ENCODE peak calls at places on chromosome 3, in ten cellular contexts. One of them, this sample, is unnamed.

GRCh38 chr3:144324061-144324460 is 352.4 kb downstream of the DIPK2A start:
- DNase-seq in left ventricle myocardium inferior: no peak
- DNase-seq in pancreas: no peak
- DNase-seq in cardiac muscle cell: no peak
- DNase-seq in right atrium auricular region: no peak
- DNase-seq in ovary: no peak
- DNase-seq in stomach: peak
- DNase-seq in psoas muscle: no peak
- DNase-seq in PC-3: peak
- DNase-seq in endothelial cell of umbilical vein: no peak
- DNase-seq in this sample: no peak

GRCh38 chr3:132382688-132383194 is 34.6 kb upstream of the DNAJC13 start:
- DNase-seq in stomach: no peak
- DNase-seq in psoas muscle: no peak
- DNase-seq in left ventricle myocardium inferior: no peak
- DNase-seq in endothelial cell of umbilical vein: no peak
- DNase-seq in cardiac muscle cell: peak
- DNase-seq in pancreas: no peak
- DNase-seq in right atrium auricular region: no peak
- DNase-seq in ovary: no peak
- DNase-seq in PC-3: no peak
- DNase-seq in this sample: peak

GRCh38 chr3:186996356-186996755 is 66.0 kb downstream of the ST6GAL1 start:
- DNase-seq in left ventricle myocardium inferior: no peak
- DNase-seq in cardiac muscle cell: no peak
- DNase-seq in right atrium auricular region: no peak
- DNase-seq in endothelial cell of umbilical vein: no peak
- DNase-seq in PC-3: no peak
- DNase-seq in ovary: no peak
- DNase-seq in pancreas: no peak
- DNase-seq in stomach: no peak
- DNase-seq in psoas muscle: no peak
- DNase-seq in this sample: no peak

GRCh38 chr3:161925749-161926360 is 429.2 kb downstream of the OTOL1 start:
- DNase-seq in right atrium auricular region: no peak
- DNase-seq in stomach: no peak
- DNase-seq in psoas muscle: no peak
- DNase-seq in endothelial cell of umbilical vein: no peak
- DNase-seq in cardiac muscle cell: no peak
- DNase-seq in pancreas: no peak
- DNase-seq in ovary: no peak
- DNase-seq in left ventricle myocardium inferior: no peak
- DNase-seq in PC-3: peak
- DNase-seq in this sample: no peak

GRCh38 chr3:185658504-185658912 is 72.4 kb downstream of the SENP2 start:
- DNase-seq in right atrium auricular region: peak
- DNase-seq in cardiac muscle cell: no peak
- DNase-seq in endothelial cell of umbilical vein: peak
- DNase-seq in ovary: peak
- DNase-seq in PC-3: peak
- DNase-seq in left ventricle myocardium inferior: peak
- DNase-seq in stomach: peak
- DNase-seq in pancreas: peak
- DNase-seq in psoas muscle: peak
- DNase-seq in this sample: no peak

GRCh38 chr3:114308830-114309229 is 15.0 kb downstream of the TIGIT start:
- DNase-seq in PC-3: no peak
- DNase-seq in ovary: no peak
- DNase-seq in endothelial cell of umbilical vein: no peak
- DNase-seq in pancreas: no peak
- DNase-seq in psoas muscle: no peak
- DNase-seq in right atrium auricular region: no peak
- DNase-seq in left ventricle myocardium inferior: no peak
- DNase-seq in cardiac muscle cell: no peak
- DNase-seq in stomach: no peak
- DNase-seq in this sample: no peak

GRCh38 chr3:59368887-59369286 is 319.1 kb upstream of the CFAP20DC start:
- DNase-seq in endothelial cell of umbilical vein: no peak
- DNase-seq in cardiac muscle cell: no peak
- DNase-seq in left ventricle myocardium inferior: no peak
- DNase-seq in psoas muscle: no peak
- DNase-seq in ovary: no peak
- DNase-seq in right atrium auricular region: no peak
- DNase-seq in stomach: no peak
- DNase-seq in PC-3: no peak
- DNase-seq in pancreas: no peak
- DNase-seq in this sample: no peak

GRCh38 chr3:32719335-32719734 is 34.3 kb downstream of the CNOT10 start:
- DNase-seq in stomach: no peak
- DNase-seq in psoas muscle: no peak
- DNase-seq in cardiac muscle cell: no peak
- DNase-seq in ovary: no peak
- DNase-seq in endothelial cell of umbilical vein: no peak
- DNase-seq in pancreas: no peak
- DNase-seq in PC-3: no peak
- DNase-seq in left ventricle myocardium inferior: no peak
- DNase-seq in right atrium auricular region: no peak
- DNase-seq in this sample: no peak

GRCh38 chr3:71461749-71462483 is 121.6 kb downstream of the FOXP1 start:
- DNase-seq in ovary: no peak
- DNase-seq in right atrium auricular region: no peak
- DNase-seq in stomach: no peak
- DNase-seq in PC-3: peak
- DNase-seq in psoas muscle: no peak
- DNase-seq in pancreas: no peak
- DNase-seq in left ventricle myocardium inferior: no peak
- DNase-seq in endothelial cell of umbilical vein: no peak
- DNase-seq in cardiac muscle cell: no peak
- DNase-seq in this sample: no peak

GRCh38 chr3:37543692-37544091 is 318.0 kb upstream of the CTDSPL start:
- DNase-seq in pancreas: no peak
- DNase-seq in stomach: no peak
- DNase-seq in endothelial cell of umbilical vein: no peak
- DNase-seq in cardiac muscle cell: no peak
- DNase-seq in psoas muscle: peak
- DNase-seq in PC-3: no peak
- DNase-seq in right atrium auricular region: no peak
- DNase-seq in ovary: no peak
- DNase-seq in left ventricle myocardium inferior: no peak
- DNase-seq in this sample: no peak

GRCh38 chr3:177932750-177933660 is 603.2 kb upstream of the KCNMB2 start:
- DNase-seq in left ventricle myocardium inferior: no peak
- DNase-seq in stomach: no peak
- DNase-seq in cardiac muscle cell: no peak
- DNase-seq in pancreas: no peak
- DNase-seq in ovary: no peak
- DNase-seq in PC-3: peak
- DNase-seq in right atrium auricular region: no peak
- DNase-seq in endothelial cell of umbilical vein: peak
- DNase-seq in psoas muscle: no peak
- DNase-seq in this sample: no peak

GRCh38 chr3:127674793-127675189 is 2.0 kb downstream of the ABTB1 start:
- DNase-seq in right atrium auricular region: peak
- DNase-seq in ovary: peak
- DNase-seq in left ventricle myocardium inferior: peak
- DNase-seq in PC-3: no peak
- DNase-seq in cardiac muscle cell: no peak
- DNase-seq in endothelial cell of umbilical vein: no peak
- DNase-seq in pancreas: no peak
- DNase-seq in stomach: peak
- DNase-seq in psoas muscle: no peak
- DNase-seq in this sample: peak

GRCh38 chr3:190306513-190307163 is 15.6 kb downstream of the CLDN1 start:
- DNase-seq in right atrium auricular region: no peak
- DNase-seq in stomach: no peak
- DNase-seq in psoas muscle: no peak
- DNase-seq in PC-3: peak
- DNase-seq in endothelial cell of umbilical vein: no peak
- DNase-seq in left ventricle myocardium inferior: no peak
- DNase-seq in cardiac muscle cell: no peak
- DNase-seq in pancreas: peak
- DNase-seq in ovary: no peak
- DNase-seq in this sample: no peak

GRCh38 chr3:45491344-45491743 is 103.0 kb downstream of the LARS2 start:
- DNase-seq in right atrium auricular region: no peak
- DNase-seq in psoas muscle: no peak
- DNase-seq in stomach: no peak
- DNase-seq in endothelial cell of umbilical vein: no peak
- DNase-seq in ovary: no peak
- DNase-seq in cardiac muscle cell: no peak
- DNase-seq in left ventricle myocardium inferior: no peak
- DNase-seq in pancreas: no peak
- DNase-seq in PC-3: no peak
- DNase-seq in this sample: no peak

GRCh38 chr3:119794971-119795612 is 13.2 kb downstream of the NR1I2 start:
- DNase-seq in pancreas: no peak
- DNase-seq in cardiac muscle cell: peak
- DNase-seq in left ventricle myocardium inferior: no peak
- DNase-seq in stomach: peak
- DNase-seq in ovary: no peak
- DNase-seq in right atrium auricular region: peak
- DNase-seq in PC-3: peak
- DNase-seq in psoas muscle: no peak
- DNase-seq in endothelial cell of umbilical vein: peak
- DNase-seq in this sample: peak

DNA sequence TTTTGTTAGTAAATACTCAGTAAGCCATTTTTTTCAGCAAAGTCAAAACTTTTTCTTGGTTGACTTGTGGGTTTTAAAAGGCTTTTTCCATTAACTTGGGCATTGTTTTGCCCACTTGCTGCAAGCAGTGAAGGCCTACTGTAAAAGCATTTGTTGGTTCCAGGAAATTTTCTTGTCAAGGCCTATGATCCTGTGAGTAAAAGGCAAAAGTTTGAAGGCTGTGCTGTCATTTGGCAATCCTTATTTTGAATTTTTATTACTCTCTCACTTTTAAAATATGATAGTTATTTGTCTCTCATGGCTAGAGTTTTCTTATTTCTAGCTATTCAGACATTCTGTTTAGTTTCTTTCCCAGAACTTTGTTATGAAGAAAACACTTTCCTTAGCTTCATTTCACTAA is 13.0 kb downstream of the P2RY12 start:
- DNase-seq in stomach: no peak
- DNase-seq in pancreas: no peak
- DNase-seq in left ventricle myocardium inferior: no peak
- DNase-seq in psoas muscle: no peak
- DNase-seq in ovary: no peak
- DNase-seq in PC-3: no peak
- DNase-seq in cardiac muscle cell: no peak
- DNase-seq in right atrium auricular region: no peak
- DNase-seq in endothelial cell of umbilical vein: no peak
- DNase-seq in this sample: no peak
- H3K4me3 ChIP-seq in stomach: no peak
- H3K4me3 ChIP-seq in pancreas: no peak
- H3K4me3 ChIP-seq in left ventricle myocardium inferior: no peak
- H3K4me3 ChIP-seq in psoas muscle: no peak
- H3K4me3 ChIP-seq in ovary: no peak
- H3K4me3 ChIP-seq in PC-3: no peak
- H3K4me3 ChIP-seq in cardiac muscle cell: no peak
- H3K4me3 ChIP-seq in right atrium auricular region: no peak
- H3K4me3 ChIP-seq in endothelial cell of umbilical vein: no peak
- H3K4me3 ChIP-seq in this sample: no peak

DNA sequence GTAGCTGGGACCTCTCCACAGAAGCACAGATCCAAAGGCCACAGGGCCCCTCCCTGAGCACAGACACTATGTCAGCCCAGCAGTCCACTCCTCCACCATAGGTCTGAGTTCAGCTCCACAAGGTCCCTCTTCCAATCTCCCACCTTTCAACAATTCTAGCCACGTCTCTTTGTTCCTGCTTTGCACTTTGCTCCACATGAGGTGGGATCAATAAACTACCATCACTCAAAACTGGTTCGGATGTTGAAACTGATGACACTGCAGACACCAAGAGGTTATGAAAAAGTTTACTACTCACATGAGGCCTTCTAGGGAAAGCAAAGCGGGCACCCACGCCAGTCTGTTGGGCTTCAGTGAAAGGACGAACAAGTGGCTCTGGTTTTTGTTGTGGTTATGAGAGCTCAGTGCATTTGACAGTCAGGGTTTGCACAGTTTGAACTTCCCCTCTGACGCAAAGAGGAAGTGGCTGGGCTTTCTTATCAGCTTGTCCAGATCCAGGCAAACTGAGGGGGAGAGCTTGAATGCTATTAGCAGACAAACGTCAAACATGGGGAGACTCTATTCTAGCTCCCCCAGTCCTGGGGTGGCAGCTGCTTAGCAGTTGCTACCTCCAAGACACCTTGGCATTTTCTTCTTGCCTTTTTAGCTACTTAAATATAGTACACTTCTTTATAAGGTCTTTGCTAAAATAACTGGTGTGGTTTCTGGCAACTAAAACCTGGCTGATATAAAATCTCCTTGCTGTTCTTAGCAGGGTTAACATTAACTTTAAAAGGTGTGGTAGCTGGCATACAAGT is 37.8 kb downstream of the ZNF445 start:
- DNase-seq in stomach: peak
- DNase-seq in ovary: peak
- DNase-seq in endothelial cell of umbilical vein: peak
- DNase-seq in left ventricle myocardium inferior: peak
- DNase-seq in pancreas: peak
- DNase-seq in cardiac muscle cell: peak
- DNase-seq in right atrium auricular region: peak
- DNase-seq in psoas muscle: peak
- DNase-seq in PC-3: no peak
- DNase-seq in this sample: no peak
- H3K27ac ChIP-seq in stomach: peak
- H3K27ac ChIP-seq in ovary: peak
- H3K27ac ChIP-seq in endothelial cell of umbilical vein: peak
- H3K27ac ChIP-seq in left ventricle myocardium inferior: peak
- H3K27ac ChIP-seq in pancreas: peak
- H3K27ac ChIP-seq in cardiac muscle cell: peak
- H3K27ac ChIP-seq in right atrium auricular region: peak
- H3K27ac ChIP-seq in psoas muscle: peak
- H3K27ac ChIP-seq in PC-3: no peak
- H3K27ac ChIP-seq in this sample: no peak

DNA sequence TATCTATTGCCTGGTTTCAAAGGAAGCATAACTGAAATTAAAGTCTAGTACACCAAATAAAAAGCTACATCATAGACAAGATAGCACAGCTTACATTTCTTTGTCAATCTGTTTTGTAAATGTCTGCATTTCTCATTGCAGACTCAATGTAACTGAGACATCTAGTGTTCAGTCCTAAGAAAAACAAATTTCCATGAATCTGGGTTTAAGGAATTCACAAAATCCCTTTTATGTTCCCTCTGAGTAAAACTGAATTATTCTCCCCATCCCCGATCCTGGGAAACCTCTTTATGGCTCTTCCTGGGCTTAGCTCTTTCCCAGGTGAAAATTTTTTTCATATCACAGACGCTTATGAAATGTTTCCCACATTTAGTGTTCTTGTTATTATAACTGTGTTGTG is 21.6 kb upstream of the RASA2 start:
- DNase-seq in pancreas: no peak
- DNase-seq in PC-3: no peak
- DNase-seq in stomach: no peak
- DNase-seq in cardiac muscle cell: no peak
- DNase-seq in left ventricle myocardium inferior: no peak
- DNase-seq in right atrium auricular region: no peak
- DNase-seq in endothelial cell of umbilical vein: no peak
- DNase-seq in ovary: no peak
- DNase-seq in psoas muscle: no peak
- DNase-seq in this sample: no peak
- TF ChIP-seq CTCF in pancreas: no peak
- TF ChIP-seq CTCF in PC-3: peak
- TF ChIP-seq CTCF in stomach: no peak
- TF ChIP-seq CTCF in cardiac muscle cell: peak
- TF ChIP-seq CTCF in left ventricle myocardium inferior: peak
- TF ChIP-seq CTCF in right atrium auricular region: peak
- TF ChIP-seq CTCF in endothelial cell of umbilical vein: no peak
- TF ChIP-seq CTCF in ovary: no peak
- TF ChIP-seq CTCF in psoas muscle: no peak
- TF ChIP-seq CTCF in this sample: no peak

GRCh38 chr3:195236801-195237570 is 34.0 kb downstream of the XXYLT1 start:
- DNase-seq in psoas muscle: peak
- DNase-seq in left ventricle myocardium inferior: no peak
- DNase-seq in right atrium auricular region: no peak
- DNase-seq in pancreas: peak
- DNase-seq in ovary: no peak
- DNase-seq in cardiac muscle cell: no peak
- DNase-seq in PC-3: no peak
- DNase-seq in endothelial cell of umbilical vein: no peak
- DNase-seq in stomach: no peak
- DNase-seq in this sample: peak
- H3K4me3 ChIP-seq in psoas muscle: no peak
- H3K4me3 ChIP-seq in left ventricle myocardium inferior: no peak
- H3K4me3 ChIP-seq in right atrium auricular region: no peak
- H3K4me3 ChIP-seq in pancreas: no peak
- H3K4me3 ChIP-seq in ovary: no peak
- H3K4me3 ChIP-seq in cardiac muscle cell: no peak
- H3K4me3 ChIP-seq in PC-3: no peak
- H3K4me3 ChIP-seq in endothelial cell of umbilical vein: no peak
- H3K4me3 ChIP-seq in stomach: no peak
- H3K4me3 ChIP-seq in this sample: no peak